ENCODE peak calls at places on chromosomes 12 and 14, in six cellular contexts. I is GM12891, Y is HepG2, H is K562, E is H1, G is GM12878. T is an unnamed sample.

GRCh38 chr14:44353805-44354204 is 153.3 kb downstream of the FSCB start:
- DNase-seq in I (no peak), H (no peak), G (no peak), E (no peak), Y (no peak), T (no peak)

GRCh38 chr14:22845103-22845394 is 8.7 kb downstream of the MMP14 start:
- DNase-seq in Y (no peak), H (no peak), G (no peak), I (no peak), E (no peak), T (no peak)

GRCh38 chr12:131012279-131013069 is 58.8 kb downstream of the ADGRD1 start:
- DNase-seq in Y (peak; percentile 98), I (no peak), H (no peak), G (no peak), E (no peak), T (no peak)

GRCh38 chr12:46217686-46218508 is 50.9 kb downstream of the SLC38A1 start:
- DNase-seq in E (no peak), H (no peak), I (no peak), Y (no peak), G (peak; percentile 90), T (peak; percentile 9)

GRCh38 chr14:26595922-26596721 is 1.7 kb downstream of the NOVA1 start:
- DNase-seq in Y (no peak), H (no peak), G (no peak), I (no peak), E (no peak), T (no peak)

GRCh38 chr14:96368534-96368933 is 5.2 kb downstream of the GSKIP start:
- DNase-seq in Y (no peak), I (no peak), H (peak; percentile 19), G (no peak), E (no peak), T (no peak)

GRCh38 chr14:23866269-23866668 is 87.3 kb upstream of the DHRS4 start:
- DNase-seq in H (no peak), I (no peak), Y (no peak), E (no peak), G (no peak), T (no peak)

GRCh38 chr12:105233045-105233905 is 2.7 kb downstream of the APPL2 start:
- DNase-seq in G (no peak), Y (no peak), H (no peak), I (no peak), E (no peak), T (no peak)

GRCh38 chr14:68685419-68686211 is 107.3 kb downstream of the ZFP36L1 start:
- DNase-seq in G (peak; percentile 89), E (no peak), H (no peak), Y (peak; percentile 60), I (peak; percentile 63), T (peak; percentile 67)

GRCh38 chr12:14395059-14395778 is 29.7 kb downstream of the ATF7IP start:
- DNase-seq in Y (no peak), G (no peak), H (no peak), E (no peak), I (no peak), T (no peak)

GRCh38 chr14:33617154-33617553 is 333.7 kb downstream of the EGLN3 start:
- DNase-seq in E (no peak), I (no peak), Y (no peak), H (no peak), G (no peak), T (no peak)

GRCh38 chr12:26125451-26126339 is 858 bp upstream of the BHLHE41 start:
- DNase-seq in G (no peak), I (no peak), Y (peak; percentile 36), E (no peak), H (peak; percentile 21), T (peak; percentile 34)

GRCh38 chr14:35222324-35222723 is 69.9 kb upstream of the PSMA6 start:
- DNase-seq in I (no peak), H (no peak), Y (no peak), E (no peak), G (no peak), T (no peak)

GRCh38 chr14:101481557-101481956 is 79.7 kb upstream of the DIO3 start:
- DNase-seq in Y (no peak), G (no peak), H (no peak), E (no peak), I (no peak), T (no peak)

GRCh38 chr12:19819231-19819630 is 379.9 kb downstream of the AEBP2 start:
- DNase-seq in I (no peak), G (no peak), E (no peak), H (no peak), Y (no peak), T (no peak)

GRCh38 chr14:50083467-50084337 is 32.7 kb downstream of the VCPKMT start:
- DNase-seq in G (no peak), E (no peak), H (no peak), Y (no peak), I (no peak), T (no peak)

GRCh38 chr12:3587402-3588013 is 96.5 kb downstream of the PRMT8 start:
- DNase-seq in E (no peak), G (no peak), H (peak; percentile 8), I (no peak), Y (no peak), T (no peak)

GRCh38 chr12:60094436-60094835 is 498.6 kb downstream of the SLC16A7 start:
- DNase-seq in Y (no peak), E (no peak), I (no peak), G (no peak), H (no peak), T (no peak)
- TF ChIP-seq TAF1 in Y (no peak), E (no peak), I (no peak), G (no peak), H (no peak), T (no peak)

DNA sequence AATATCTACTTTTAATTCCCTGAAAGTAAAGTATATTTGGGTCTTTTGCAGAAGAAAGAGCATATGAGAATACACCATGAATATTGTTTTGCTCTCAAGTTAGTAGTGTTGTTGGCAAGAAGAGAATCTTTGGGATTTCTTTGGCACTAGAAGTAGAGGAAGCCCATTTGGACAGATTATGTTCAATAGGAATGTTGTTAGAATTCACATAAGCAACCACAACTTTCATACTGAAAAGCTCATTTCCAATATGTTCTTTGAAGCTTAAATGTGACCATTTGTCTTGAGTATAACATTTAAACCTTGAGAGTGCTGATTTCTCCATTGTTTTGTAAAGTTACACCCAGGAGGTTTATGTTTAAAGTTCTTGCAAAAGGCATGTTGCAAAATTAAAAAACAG is 37.6 kb downstream of the PLEKHG7 start:
- DNase-seq in H (no peak), E (no peak), I (no peak), G (no peak), Y (no peak), T (no peak)
- TF ChIP-seq POLR2A in H (no peak), E (no peak), I (no peak), G (no peak), Y (no peak), T (no peak)

DNA sequence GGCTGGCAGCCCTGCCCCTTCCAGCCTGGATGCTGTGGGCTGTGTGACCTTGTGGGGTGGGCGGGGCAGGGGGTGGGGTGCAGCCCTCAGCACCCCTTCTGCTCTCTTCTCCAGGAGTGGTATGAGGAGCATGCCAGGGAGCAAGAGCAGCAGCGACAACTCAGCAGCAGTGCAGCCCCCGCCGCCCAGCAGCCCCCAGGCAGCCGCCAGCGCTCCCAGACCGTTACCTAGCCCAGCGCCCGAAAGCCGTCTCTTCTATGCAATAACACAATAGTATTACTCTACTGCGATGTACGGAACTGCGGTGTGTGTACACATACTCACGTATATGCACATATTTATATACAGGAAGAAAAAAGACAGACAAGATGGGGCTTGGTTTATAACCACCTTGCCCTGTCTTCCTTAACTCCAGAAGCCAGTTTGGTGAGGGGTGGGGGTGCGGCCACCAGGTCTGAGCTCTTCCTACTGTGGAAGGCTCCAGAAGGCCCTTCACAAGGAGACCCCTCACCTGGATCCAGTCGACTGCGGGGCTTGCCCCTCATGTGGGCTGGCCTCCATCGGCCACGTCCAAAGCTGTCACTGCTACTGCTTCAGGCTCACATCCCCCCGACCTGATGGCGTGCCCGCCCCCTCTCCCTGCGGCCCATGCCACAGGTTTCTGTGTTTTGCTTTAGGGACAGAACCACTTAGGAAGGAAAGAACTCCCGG is 38.9 kb downstream of the SLC8B1 start:
- DNase-seq in G (no peak), Y (no peak), H (no peak), I (no peak), E (no peak), T (no peak)
- TF ChIP-seq POLR2AphosphoS5 in G (no peak), Y (no peak), H (no peak), I (no peak), E (no peak), T (no peak)

DNA sequence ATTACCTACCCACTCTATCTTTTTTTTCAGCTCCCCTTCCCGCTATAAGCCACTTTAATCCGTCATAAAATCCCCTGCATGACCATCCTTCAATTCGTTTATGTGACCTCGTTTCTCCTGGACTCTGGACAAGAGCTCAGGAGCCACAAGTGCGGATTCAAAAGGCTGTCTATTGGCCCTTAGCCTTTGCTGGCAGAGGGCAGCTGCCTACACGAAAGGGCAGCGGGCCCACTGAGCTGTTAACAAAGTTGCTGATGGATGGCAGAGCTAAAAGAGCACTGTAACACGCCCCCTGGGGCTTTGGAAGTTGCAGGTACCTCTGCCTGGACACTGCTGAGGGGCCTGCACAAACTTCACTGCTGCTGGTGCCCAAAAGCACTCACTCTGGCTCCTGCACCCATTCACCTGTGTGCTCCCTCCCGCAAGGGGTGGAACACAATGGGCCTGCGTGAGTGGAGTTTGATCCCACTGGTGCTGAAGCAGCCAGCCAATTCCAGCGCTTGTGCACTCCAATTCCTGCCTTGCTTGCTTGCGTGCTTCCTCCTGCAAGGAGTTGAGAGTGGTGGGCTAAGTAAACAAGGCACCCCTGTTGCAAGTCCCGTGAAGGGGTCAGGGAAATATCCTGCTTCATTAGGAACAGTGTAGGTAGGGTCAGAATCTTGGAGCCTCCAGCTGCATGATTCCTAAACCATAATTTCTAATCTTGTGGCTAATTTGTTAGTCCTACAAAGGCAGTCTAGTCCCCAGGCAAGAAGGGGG is 10.6 kb upstream of the DRAM1 start:
- DNase-seq in E (no peak), Y (no peak), G (no peak), H (no peak), I (no peak), T (no peak)
- TF ChIP-seq TAF1 in E (no peak), Y (no peak), G (no peak), H (no peak), I (no peak), T (no peak)

GRCh38 chr14:104019029-104019428 is 66.5 kb upstream of the ASPG start:
- DNase-seq in H (no peak), G (no peak), I (no peak), Y (no peak), E (no peak), T (no peak)
- TF ChIP-seq POLR2A in H (no peak), G (no peak), I (no peak), Y (no peak), E (no peak), T (no peak)

GRCh38 chr12:6539276-6540134 is 5.2 kb downstream of the GAPDH start:
- DNase-seq in G (no peak), Y (no peak), E (no peak), H (no peak), I (no peak), T (no peak)
- TF ChIP-seq POLR2AphosphoS5 in G (no peak), Y (no peak), E (peak; percentile 82), H (no peak), I (peak; percentile 30), T (peak; percentile 51)

T was measured in GM12892.